ENCODE peak calls at places on chromosome 17, in seven cellular contexts. B is CD8-positive, alpha-beta T cell; Z is SK-N-SH; V is fibroblast of lung; W is HAP-1; F is CD4-positive, CD25-positive, alpha-beta regulatory T cell; G is osteoblast. P is an unnamed sample. For H3K9me3, the result is how much of the 10 kb centered on the place peaks cover.

GRCh38 chr17:19508327-19508867 is 25.3 kb upstream of the SLC47A1 start:
- DNase-seq in V (no peak), B (peak), W (peak), F (no peak), G (no peak), Z (peak), P (peak)

GRCh38 chr17:33262724-33263123 is 30.4 kb downstream of the ASIC2 start:
- DNase-seq in F (no peak), B (no peak), G (no peak), W (no peak), V (peak), Z (no peak), P (no peak)

GRCh38 chr17:20172378-20172775 is 163.2 kb downstream of the SPECC1 start:
- DNase-seq in F (no peak), W (no peak), V (no peak), G (no peak), Z (no peak), B (no peak), P (no peak)

GRCh38 chr17:68614718-68615117 is 13.6 kb upstream of the FAM20A start:
- DNase-seq in W (no peak), Z (no peak), B (no peak), G (no peak), F (no peak), V (no peak), P (no peak)

GRCh38 chr17:39715375-39716072 is 14.8 kb downstream of the MIEN1 start:
- DNase-seq in Z (no peak), G (peak), F (no peak), B (no peak), V (no peak), W (no peak), P (no peak)

GRCh38 chr17:81667754-81668153 is 1.2 kb downstream of the CCDC137 start:
- DNase-seq in F (no peak), B (no peak), W (peak), G (no peak), Z (peak), V (no peak), P (no peak)

GRCh38 chr17:79546386-79546785 is 64.5 kb downstream of the RBFOX3 start:
- DNase-seq in V (no peak), Z (no peak), B (no peak), F (no peak), G (no peak), W (no peak), P (no peak)

GRCh38 chr17:50631908-50632571 is 2.6 kb upstream of the ABCC3 start:
- DNase-seq in W (no peak), F (peak), B (no peak), V (no peak), G (peak), Z (peak), P (no peak)

GRCh38 chr17:41186872-41187271 is 2.2 kb upstream of the KRTAP4-1 start:
- DNase-seq in V (no peak), Z (no peak), G (no peak), B (no peak), F (no peak), W (no peak), P (no peak)

GRCh38 chr17:17387461-17388362 is 84.5 kb downstream of the NT5M start:
- DNase-seq in W (peak), F (no peak), V (no peak), G (peak), B (no peak), Z (no peak), P (no peak)

GRCh38 chr17:17865035-17865434 is 28.2 kb upstream of the SREBF1 start:
- DNase-seq in Z (no peak), B (no peak), W (no peak), F (no peak), V (no peak), G (no peak), P (no peak)

GRCh38 chr17:37028040-37028439 is 79.3 kb downstream of the AATF start:
- DNase-seq in W (no peak), B (no peak), G (no peak), Z (no peak), F (no peak), V (no peak), P (no peak)

GRCh38 chr17:11264183-11264871 is 23.3 kb downstream of the SHISA6 start:
- DNase-seq in W (no peak), B (no peak), V (no peak), F (no peak), G (no peak), Z (no peak), P (no peak)

GRCh38 chr17:601462-602303 is 113.0 kb downstream of the VPS53 start:
- DNase-seq in V (peak), Z (peak), G (peak), F (no peak), B (no peak), W (no peak), P (no peak)

DNA sequence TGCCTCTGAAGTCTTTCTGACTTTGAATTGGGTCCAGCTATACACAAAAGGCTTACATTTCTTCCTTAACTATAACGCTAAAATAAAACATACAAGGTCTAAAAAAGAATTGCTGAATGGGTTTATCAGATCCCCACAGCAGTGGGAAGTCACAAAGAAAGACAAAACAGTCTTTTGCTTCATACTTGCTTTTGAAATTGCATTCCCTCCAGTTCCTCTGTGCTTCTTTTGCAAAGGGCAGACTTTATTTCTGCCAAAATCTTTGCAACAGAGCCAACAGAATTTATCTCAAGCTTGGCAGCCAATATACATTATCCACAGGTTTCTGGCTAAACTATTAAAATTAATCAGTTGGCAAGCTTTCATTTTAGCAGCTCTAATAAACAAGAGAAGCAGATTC is 378.9 kb upstream of the CA10 start:
- DNase-seq in G (no peak), W (no peak), F (no peak), B (no peak), V (no peak), Z (no peak), P (no peak)
- H3K9me3 ChIP-seq in G (under half), W (under half), F (under half), B (under half), V (under half), Z (under half), P (under half)

GRCh38 chr17:6772016-6772415 is 4.0 kb upstream of the FBXO39 start:
- DNase-seq in V (no peak), B (no peak), W (no peak), F (no peak), G (no peak), Z (no peak), P (no peak)
- H3K9me3 ChIP-seq in V (under half), B (under half), W (under half), F (half or more), G (under half), Z (under half), P (under half)

GRCh38 chr17:22718689-22719088 is 1026.4 kb downstream of the KCNJ18 start:
- DNase-seq in F (no peak), G (no peak), W (no peak), B (no peak), Z (no peak), V (no peak), P (no peak)
- H3K9me3 ChIP-seq in F (under half), G (under half), W (under half), B (under half), Z (under half), V (under half), P (under half)

DNA sequence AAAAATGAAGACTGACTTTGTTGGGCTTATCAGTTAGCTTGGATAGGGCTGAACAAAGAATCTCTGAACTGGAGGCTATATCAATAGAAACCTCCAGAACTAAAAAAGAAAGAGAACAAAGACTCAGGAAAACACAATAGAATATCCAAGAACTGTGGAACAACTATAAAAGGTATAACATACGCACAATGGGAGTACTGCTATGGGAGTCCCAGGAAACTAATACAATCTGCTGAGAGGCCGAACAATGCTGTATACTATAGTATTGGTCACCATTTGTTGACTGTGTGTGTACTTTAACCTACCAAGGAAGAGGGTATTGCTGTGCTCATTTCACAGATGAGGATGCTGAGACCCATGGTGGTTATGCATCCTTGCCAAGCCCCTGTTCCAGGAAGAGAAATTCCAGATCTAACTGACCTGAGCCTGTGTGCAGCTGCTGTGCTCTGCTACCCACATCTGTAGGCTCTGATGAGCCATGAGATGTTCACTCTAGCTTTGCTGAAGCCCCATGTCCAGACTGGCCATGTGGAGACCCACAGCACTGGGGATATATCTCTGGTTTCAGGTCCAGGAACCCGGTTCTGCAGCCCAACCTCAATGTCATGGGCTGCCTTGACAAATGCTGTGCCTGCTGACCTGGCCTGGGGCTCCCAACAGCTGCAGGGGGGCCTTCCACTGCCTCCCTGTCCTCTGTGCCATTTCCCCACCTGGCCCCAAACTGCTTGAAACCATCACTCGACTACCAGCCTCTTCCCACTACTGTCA is 254.3 kb upstream of the TNRC6C start:
- DNase-seq in V (no peak), F (no peak), B (no peak), Z (no peak), G (no peak), W (no peak), P (no peak)
- H3K9me3 ChIP-seq in V (under half), F (under half), B (under half), Z (under half), G (under half), W (under half), P (under half)

DNA sequence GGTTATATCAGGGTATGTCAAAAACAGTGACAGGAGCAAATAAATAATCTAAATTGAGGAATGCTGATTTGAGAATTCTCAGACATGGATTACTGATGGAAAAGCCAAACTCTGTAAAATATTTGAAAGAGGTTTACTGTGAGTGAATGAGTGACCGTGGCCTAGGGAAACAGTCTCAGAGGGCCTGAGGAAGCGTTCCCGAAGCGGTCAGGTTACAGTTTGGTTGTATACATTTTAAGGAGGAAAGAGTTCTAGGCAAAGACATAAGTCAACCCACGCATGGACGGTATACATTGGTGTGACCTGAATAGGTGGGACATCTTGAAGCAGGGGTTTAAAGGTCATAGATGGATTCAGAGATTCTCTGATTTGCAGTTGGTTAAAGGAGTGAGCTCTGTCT is 771.7 kb downstream of the KCNJ18 start:
- DNase-seq in Z (no peak), G (no peak), F (no peak), B (no peak), V (no peak), W (no peak), P (no peak)
- H3K9me3 ChIP-seq in Z (under half), G (under half), F (under half), B (under half), V (under half), W (under half), P (under half)

GRCh38 chr17:70882504-70882903 is 713.2 kb downstream of the KCNJ2 start:
- DNase-seq in G (no peak), Z (no peak), B (no peak), F (no peak), V (no peak), W (no peak), P (no peak)
- H3K9me3 ChIP-seq in G (under half), Z (under half), B (under half), F (under half), V (under half), W (under half), P (under half)

GRCh38 chr17:75509528-75510258 is 5.6 kb downstream of the CASKIN2 start:
- DNase-seq in F (no peak), V (no peak), W (no peak), Z (no peak), B (no peak), G (no peak), P (no peak)
- H3K9me3 ChIP-seq in F (under half), V (under half), W (under half), Z (under half), B (under half), G (under half), P (under half)